ENCODE peak calls at places on chromosomes 7 and 10, in four cellular contexts. One of them, this sample, is unnamed. For H3K36me3, the result is how much of the 10 kb centered on the place peaks cover.

GRCh38 chr10:131888186-131888604 is 12.6 kb upstream of the PPP2R2D start:
- DNase-seq in thyroid gland: no peak
- DNase-seq in SK-N-SH: no peak
- DNase-seq in IMR-90: no peak
- DNase-seq in this sample: no peak

GRCh38 chr7:5314864-5315263 is 32.1 kb downstream of the SLC29A4 start:
- DNase-seq in SK-N-SH: no peak
- DNase-seq in IMR-90: no peak
- DNase-seq in thyroid gland: no peak
- DNase-seq in this sample: no peak

GRCh38 chr10:121522841-121523240 is 75.4 kb downstream of the FGFR2 start:
- DNase-seq in IMR-90: no peak
- DNase-seq in thyroid gland: no peak
- DNase-seq in SK-N-SH: no peak
- DNase-seq in this sample: no peak

GRCh38 chr10:22534849-22535604 is 179.4 kb downstream of the PIP4K2A start:
- DNase-seq in IMR-90: peak
- DNase-seq in thyroid gland: no peak
- DNase-seq in SK-N-SH: no peak
- DNase-seq in this sample: no peak

GRCh38 chr10:5629789-5630436 is 36.5 kb downstream of the ASB13 start:
- DNase-seq in thyroid gland: peak
- DNase-seq in SK-N-SH: peak
- DNase-seq in IMR-90: peak
- DNase-seq in this sample: peak

GRCh38 chr7:74043523-74043951 is 15.6 kb downstream of the ELN start:
- DNase-seq in thyroid gland: no peak
- DNase-seq in IMR-90: peak
- DNase-seq in SK-N-SH: peak
- DNase-seq in this sample: no peak

GRCh38 chr10:17380016-17380415 is 74.4 kb downstream of the ST8SIA6 start:
- DNase-seq in thyroid gland: no peak
- DNase-seq in SK-N-SH: no peak
- DNase-seq in IMR-90: no peak
- DNase-seq in this sample: no peak

GRCh38 chr10:126663880-126664279 is 6.6 kb downstream of the C10orf90 start:
- DNase-seq in SK-N-SH: no peak
- DNase-seq in IMR-90: peak
- DNase-seq in thyroid gland: peak
- DNase-seq in this sample: no peak

GRCh38 chr7:21338728-21339164 is 89.1 kb upstream of the SP4 start:
- DNase-seq in SK-N-SH: no peak
- DNase-seq in thyroid gland: no peak
- DNase-seq in IMR-90: no peak
- DNase-seq in this sample: no peak

GRCh38 chr10:129765664-129766550 is 198.2 kb downstream of the EBF3 start:
- DNase-seq in thyroid gland: no peak
- DNase-seq in IMR-90: no peak
- DNase-seq in SK-N-SH: no peak
- DNase-seq in this sample: peak

GRCh38 chr10:59905066-59905734 is 1.2 kb downstream of the CCDC6 start:
- DNase-seq in SK-N-SH: peak
- DNase-seq in thyroid gland: peak
- DNase-seq in IMR-90: peak
- DNase-seq in this sample: peak

GRCh38 chr7:142133740-142134148 is 22.2 kb downstream of the MGAM2 start:
- DNase-seq in SK-N-SH: no peak
- DNase-seq in IMR-90: no peak
- DNase-seq in thyroid gland: no peak
- DNase-seq in this sample: no peak

GRCh38 chr7:7812112-7812511 is 93.7 kb upstream of the RPA3 start:
- DNase-seq in SK-N-SH: no peak
- DNase-seq in IMR-90: no peak
- DNase-seq in thyroid gland: no peak
- DNase-seq in this sample: no peak

GRCh38 chr7:158083526-158084310 is 503.9 kb downstream of the PTPRN2 start:
- DNase-seq in IMR-90: no peak
- DNase-seq in thyroid gland: no peak
- DNase-seq in SK-N-SH: no peak
- DNase-seq in this sample: no peak

GRCh38 chr7:114670676-114671075 is 251.2 kb upstream of the MDFIC start:
- DNase-seq in IMR-90: no peak
- DNase-seq in thyroid gland: no peak
- DNase-seq in SK-N-SH: no peak
- DNase-seq in this sample: no peak

GRCh38 chr7:2171855-2172254 is 60.9 kb downstream of the MAD1L1 start:
- DNase-seq in thyroid gland: no peak
- DNase-seq in SK-N-SH: peak
- DNase-seq in IMR-90: no peak
- DNase-seq in this sample: no peak
- H3K36me3 ChIP-seq in thyroid gland: under half
- H3K36me3 ChIP-seq in SK-N-SH: under half
- H3K36me3 ChIP-seq in IMR-90: under half
- H3K36me3 ChIP-seq in this sample: under half

DNA sequence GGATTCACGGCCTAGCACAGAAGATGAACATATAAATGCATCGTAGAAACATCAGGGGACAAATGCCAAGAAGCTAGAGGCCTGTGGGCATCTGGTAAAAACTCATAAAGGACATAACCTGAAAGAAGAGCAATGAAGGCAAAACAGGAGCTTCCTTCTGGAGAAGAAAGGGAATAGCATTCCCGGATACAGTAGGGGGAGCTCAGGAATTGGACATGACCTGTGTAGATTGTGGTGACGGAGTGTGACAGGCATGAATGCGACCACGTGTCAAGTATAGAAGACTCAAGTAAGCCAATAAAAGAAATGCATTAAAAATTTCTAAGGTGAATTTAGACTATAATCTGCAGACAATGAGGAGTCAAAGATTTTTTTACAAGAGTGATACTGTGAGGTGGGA is 270.1 kb downstream of the AGMO start:
- DNase-seq in SK-N-SH: no peak
- DNase-seq in IMR-90: no peak
- DNase-seq in thyroid gland: no peak
- DNase-seq in this sample: no peak
- TF ChIP-seq CTCF in SK-N-SH: no peak
- TF ChIP-seq CTCF in IMR-90: no peak
- TF ChIP-seq CTCF in thyroid gland: no peak
- TF ChIP-seq CTCF in this sample: no peak

GRCh38 chr7:12423355-12423994 is 19.8 kb upstream of the VWDE start:
- DNase-seq in thyroid gland: no peak
- DNase-seq in SK-N-SH: no peak
- DNase-seq in IMR-90: peak
- DNase-seq in this sample: no peak
- H3K36me3 ChIP-seq in thyroid gland: under half
- H3K36me3 ChIP-seq in SK-N-SH: under half
- H3K36me3 ChIP-seq in IMR-90: under half
- H3K36me3 ChIP-seq in this sample: under half

GRCh38 chr7:93856319-93856718 is 34.2 kb downstream of the TFPI2 start:
- DNase-seq in thyroid gland: no peak
- DNase-seq in SK-N-SH: no peak
- DNase-seq in IMR-90: peak
- DNase-seq in this sample: no peak

GRCh38 chr7:93858857-93859256 is 31.7 kb downstream of the TFPI2 start:
- DNase-seq in thyroid gland: no peak
- DNase-seq in SK-N-SH: no peak
- DNase-seq in IMR-90: no peak
- DNase-seq in this sample: no peak

GRCh38 chr7:93860261-93860660 is 30.3 kb downstream of the TFPI2 start:
- DNase-seq in thyroid gland: no peak
- DNase-seq in IMR-90: no peak
- DNase-seq in SK-N-SH: no peak
- DNase-seq in this sample: no peak

GRCh38 chr7:93862651-93863050 is 27.9 kb downstream of the TFPI2 start:
- DNase-seq in IMR-90: no peak
- DNase-seq in SK-N-SH: no peak
- DNase-seq in thyroid gland: no peak
- DNase-seq in this sample: no peak

GRCh38 chr7:93861325-93861949 is 29.1 kb downstream of the TFPI2 start:
- DNase-seq in SK-N-SH: no peak
- DNase-seq in IMR-90: no peak
- DNase-seq in thyroid gland: no peak
- DNase-seq in this sample: no peak
- TF ChIP-seq CTCF in SK-N-SH: peak
- TF ChIP-seq CTCF in IMR-90: peak
- TF ChIP-seq CTCF in thyroid gland: no peak
- TF ChIP-seq CTCF in this sample: no peak

GRCh38 chr7:131509781-131510180 is 46.6 kb downstream of the PODXL start:
- DNase-seq in SK-N-SH: no peak
- DNase-seq in thyroid gland: no peak
- DNase-seq in IMR-90: no peak
- DNase-seq in this sample: no peak

GRCh38 chr7:131505636-131506557 is 50.5 kb downstream of the PODXL start:
- DNase-seq in IMR-90: no peak
- DNase-seq in SK-N-SH: no peak
- DNase-seq in thyroid gland: no peak
- DNase-seq in this sample: no peak

GRCh38 chr7:131509087-131509486 is 47.3 kb downstream of the PODXL start:
- DNase-seq in IMR-90: no peak
- DNase-seq in SK-N-SH: no peak
- DNase-seq in thyroid gland: no peak
- DNase-seq in this sample: no peak

GRCh38 chr7:131506597-131506996 is 49.8 kb downstream of the PODXL start:
- DNase-seq in IMR-90: no peak
- DNase-seq in thyroid gland: no peak
- DNase-seq in SK-N-SH: no peak
- DNase-seq in this sample: peak

GRCh38 chr7:131507592-131508331 is 48.7 kb downstream of the PODXL start:
- DNase-seq in SK-N-SH: peak
- DNase-seq in IMR-90: peak
- DNase-seq in thyroid gland: peak
- DNase-seq in this sample: peak
- H3K36me3 ChIP-seq in SK-N-SH: half or more
- H3K36me3 ChIP-seq in IMR-90: under half
- H3K36me3 ChIP-seq in thyroid gland: under half
- H3K36me3 ChIP-seq in this sample: under half

DNA sequence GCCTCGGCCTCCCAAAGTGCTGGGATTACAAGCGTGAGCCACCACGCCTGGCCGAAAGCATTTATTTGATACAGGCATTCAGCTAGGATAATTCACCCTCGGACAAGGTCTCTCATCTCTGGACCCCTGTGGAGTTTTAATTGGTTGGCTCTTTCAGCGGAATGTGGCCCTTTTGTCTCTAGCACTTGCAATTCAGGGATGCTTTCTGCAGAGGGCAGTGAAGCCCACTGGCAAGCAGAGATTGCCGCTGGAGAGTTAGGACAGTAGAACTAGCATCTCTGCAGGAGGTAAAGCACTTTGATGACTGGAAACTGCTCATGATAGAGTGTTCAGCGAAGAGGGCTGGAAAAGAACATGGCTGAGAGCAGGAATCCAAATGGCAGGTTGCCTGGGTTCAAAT is 62.0 kb downstream of the SUFU start:
- DNase-seq in SK-N-SH: no peak
- DNase-seq in IMR-90: no peak
- DNase-seq in thyroid gland: no peak
- DNase-seq in this sample: no peak
- TF ChIP-seq CTCF in SK-N-SH: no peak
- TF ChIP-seq CTCF in IMR-90: no peak
- TF ChIP-seq CTCF in thyroid gland: no peak
- TF ChIP-seq CTCF in this sample: no peak

GRCh38 chr10:3978174-3978573 is 193.2 kb upstream of the KLF6 start:
- DNase-seq in IMR-90: peak
- DNase-seq in thyroid gland: no peak
- DNase-seq in SK-N-SH: no peak
- DNase-seq in this sample: no peak

GRCh38 chr10:3978762-3979161 is 193.8 kb upstream of the KLF6 start:
- DNase-seq in IMR-90: no peak
- DNase-seq in thyroid gland: no peak
- DNase-seq in SK-N-SH: no peak
- DNase-seq in this sample: no peak

GRCh38 chr10:3980660-3981059 is 195.7 kb upstream of the KLF6 start:
- DNase-seq in IMR-90: no peak
- DNase-seq in thyroid gland: no peak
- DNase-seq in SK-N-SH: no peak
- DNase-seq in this sample: no peak

GRCh38 chr10:3981300-3981699 is 196.3 kb upstream of the KLF6 start:
- DNase-seq in SK-N-SH: no peak
- DNase-seq in IMR-90: no peak
- DNase-seq in thyroid gland: no peak
- DNase-seq in this sample: no peak

DNA sequence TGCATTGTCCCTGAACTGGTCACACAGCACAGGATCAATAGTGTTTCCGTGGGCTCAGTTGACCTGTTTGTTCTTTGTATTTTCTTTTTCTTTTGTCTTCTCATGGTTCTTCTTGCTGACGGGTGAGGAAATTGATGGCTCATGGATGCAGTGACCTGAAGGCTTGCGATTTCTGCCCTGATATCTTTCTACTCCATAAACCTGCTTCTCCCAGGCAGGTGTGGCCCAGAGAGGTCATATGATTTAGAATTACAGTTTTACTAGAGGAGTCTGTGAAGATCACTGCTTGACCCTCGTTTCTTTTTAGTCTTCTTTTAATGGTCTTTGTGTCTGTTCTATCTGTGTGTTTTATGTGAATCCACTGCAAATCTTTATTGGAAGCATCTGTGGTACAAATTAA is 195.1 kb upstream of the KLF6 start:
- DNase-seq in IMR-90: no peak
- DNase-seq in SK-N-SH: no peak
- DNase-seq in thyroid gland: no peak
- DNase-seq in this sample: no peak
- H3K36me3 ChIP-seq in IMR-90: under half
- H3K36me3 ChIP-seq in SK-N-SH: under half
- H3K36me3 ChIP-seq in thyroid gland: under half
- H3K36me3 ChIP-seq in this sample: under half